ENCODE peak calls at places on chromosomes 5 and 9, in nine cellular contexts. P, N, J, B, U, T, C, Z and L are unnamed samples.

GRCh38 chr9:33765411-33765810 is 29.9 kb upstream of the PRSS3 start:
- DNase-seq in B (no peak), N (no peak), U (no peak), T (peak), J (peak), P (no peak), C (no peak), Z (no peak), L (no peak)

GRCh38 chr5:159878988-159879471 is 37.3 kb upstream of the ADRA1B start:
- DNase-seq in C (peak), U (peak), J (peak), P (no peak), B (peak), T (peak), N (peak), Z (peak), L (no peak)

GRCh38 chr9:132293145-132293721 is 61.6 kb downstream of the SETX start:
- DNase-seq in P (no peak), T (no peak), C (no peak), B (no peak), U (no peak), J (no peak), Z (no peak), N (no peak), L (no peak)

GRCh38 chr9:96490534-96491078 is 40.6 kb downstream of the HABP4 start:
- DNase-seq in J (no peak), P (no peak), U (no peak), T (no peak), N (no peak), Z (no peak), C (no peak), B (no peak), L (no peak)

GRCh38 chr9:109441296-109441695 is 56.8 kb downstream of the PTPN3 start:
- DNase-seq in N (no peak), C (no peak), U (no peak), Z (no peak), T (no peak), J (peak), B (no peak), P (no peak), L (no peak)

GRCh38 chr9:109251080-109251775 is 69.6 kb downstream of the EPB41L4B start:
- DNase-seq in N (no peak), P (no peak), B (peak), Z (no peak), T (peak), C (no peak), U (peak), J (peak), L (no peak)

GRCh38 chr5:65482727-65483473 is 1.2 kb upstream of the ADAMTS6 start:
- DNase-seq in U (peak), J (peak), B (peak), T (peak), Z (no peak), N (no peak), C (no peak), P (no peak), L (no peak)

GRCh38 chr5:594241-594860 is 17.8 kb upstream of the CEP72 start:
- DNase-seq in P (no peak), B (no peak), J (no peak), U (no peak), Z (no peak), C (no peak), N (no peak), T (no peak), L (no peak)

GRCh38 chr5:417765-418559 is 25.0 kb upstream of the EXOC3 start:
- DNase-seq in Z (no peak), B (peak), N (no peak), J (no peak), T (no peak), U (no peak), C (no peak), P (no peak), L (no peak)

GRCh38 chr5:108059334-108059733 is 322.6 kb downstream of the FBXL17 start:
- DNase-seq in U (no peak), P (no peak), N (no peak), C (no peak), Z (no peak), J (no peak), B (no peak), T (no peak), L (no peak)

GRCh38 chr9:135335691-135336181 is 143.8 kb upstream of the PPP1R26 start:
- DNase-seq in T (no peak), B (no peak), J (no peak), C (peak), P (no peak), Z (peak), N (no peak), U (no peak), L (no peak)

GRCh38 chr9:99172129-99173091 is 49.3 kb downstream of the ALG2 start:
- DNase-seq in C (no peak), J (no peak), B (no peak), T (no peak), Z (no peak), P (no peak), N (no peak), U (no peak), L (no peak)

GRCh38 chr5:139711852-139712171 is 63.7 kb downstream of the CXXC5 start:
- DNase-seq in C (peak), U (peak), P (no peak), Z (no peak), T (no peak), N (no peak), J (no peak), B (no peak), L (no peak)

GRCh38 chr5:65061250-65061973 is 292.7 kb downstream of the CWC27 start:
- DNase-seq in P (no peak), T (no peak), U (no peak), B (no peak), Z (peak), C (no peak), N (no peak), J (no peak), L (no peak)

GRCh38 chr5:163434410-163434866 is 3.0 kb upstream of the CCNG1 start:
- DNase-seq in T (peak), P (peak), Z (peak), U (peak), J (peak), C (no peak), B (no peak), N (no peak), L (peak)

GRCh38 chr5:71588533-71588885 is 1.4 kb downstream of the MCCC2 start:
- DNase-seq in C (no peak), N (no peak), Z (no peak), T (no peak), P (no peak), U (no peak), J (no peak), B (no peak), L (no peak)

GRCh38 chr9:60546406-60546805 is 367.8 kb upstream of the SPATA31A5 start:
- DNase-seq in C (no peak), T (no peak), N (no peak), P (no peak), U (no peak), Z (no peak), B (no peak), J (no peak), L (no peak)

GRCh38 chr5:129781594-129781993 is 33.7 kb downstream of the MINAR2 start:
- DNase-seq in Z (no peak), T (no peak), C (no peak), P (no peak), J (no peak), N (no peak), U (no peak), B (no peak), L (no peak)

GRCh38 chr5:74363603-74364205 is 276.8 kb downstream of the ENC1 start:
- DNase-seq in U (no peak), T (no peak), C (no peak), J (no peak), P (no peak), N (no peak), B (no peak), Z (no peak), L (no peak)

GRCh38 chr9:21995652-21996275 is 1.2 kb downstream of the CDKN2B-AS1 start:
- DNase-seq in C (no peak), U (peak), Z (peak), B (peak), J (no peak), T (peak), N (peak), P (no peak), L (no peak)

GRCh38 chr5:91293131-91293530 is 90.0 kb downstream of the ARRDC3 start:
- DNase-seq in C (no peak), T (peak), J (no peak), P (peak), B (peak), U (no peak), N (no peak), Z (no peak), L (peak)

GRCh38 chr9:134553061-134553891 is 88.3 kb upstream of the COL5A1 start:
- DNase-seq in C (peak), U (no peak), T (no peak), B (no peak), N (no peak), J (no peak), P (no peak), Z (peak), L (no peak)

GRCh38 chr5:27612161-27612560 is 573.8 kb upstream of the CDH9 start:
- DNase-seq in J (no peak), U (no peak), N (no peak), Z (no peak), B (no peak), T (no peak), C (no peak), P (no peak), L (no peak)

GRCh38 chr9:83473488-83473971 is 64.7 kb downstream of the FRMD3 start:
- DNase-seq in N (no peak), C (no peak), T (no peak), P (no peak), J (peak), U (no peak), B (peak), Z (no peak), L (no peak)
- H3K4me3 ChIP-seq in N (no peak), C (no peak), T (no peak), P (no peak), J (peak), U (no peak), B (no peak), Z (no peak), L (peak)

GRCh38 chr5:66810747-66811355 is 214.7 kb downstream of the MAST4 start:
- DNase-seq in J (no peak), T (no peak), N (no peak), C (no peak), U (no peak), B (no peak), Z (no peak), P (no peak), L (no peak)
- TF ChIP-seq CTCF in J (no peak), T (no peak), N (no peak), C (no peak), U (no peak), B (no peak), Z (no peak), P (no peak), L (no peak)

GRCh38 chr9:106110483-106110882 is 416.1 kb downstream of the TMEM38B start:
- DNase-seq in Z (no peak), P (no peak), T (no peak), N (no peak), B (no peak), C (no peak), J (no peak), U (no peak), L (no peak)
- H3K4me3 ChIP-seq in Z (no peak), P (no peak), T (no peak), N (no peak), B (no peak), C (no peak), J (no peak), U (no peak), L (no peak)

GRCh38 chr5:102090770-102091169 is 205.3 kb downstream of the SLCO4C1 start:
- DNase-seq in P (no peak), C (no peak), B (no peak), U (peak), N (peak), T (no peak), J (peak), Z (peak), L (no peak)
- TF ChIP-seq CTCF in P (peak), C (no peak), B (no peak), U (peak), N (no peak), T (no peak), J (no peak), Z (peak), L (peak)